ENCODE peak calls at places on chromosomes 3 and 15, in five cellular contexts. J is right lobe of liver; B is A549; T is CD4-positive, CD25-positive, alpha-beta regulatory T cell; D is neuronal stem cell. K is an unnamed sample. For H3K9me3, the result is how much of the 10 kb centered on the place peaks cover.

GRCh38 chr3:107727102-107727501 is 204.3 kb downstream of the BBX start:
- DNase-seq in J (no peak), B (no peak), T (no peak), D (no peak), K (no peak)

GRCh38 chr3:48504051-48504946 is at the start of gene SHISA5:
- DNase-seq in J (peak), B (peak), T (peak), D (peak), K (no peak)

GRCh38 chr3:106401666-106402319 is 533.0 kb upstream of the CBLB start:
- DNase-seq in J (no peak), B (no peak), T (no peak), D (no peak), K (no peak)

GRCh38 chr3:151008699-151009098 is 36.2 kb upstream of the CLRN1 start:
- DNase-seq in J (no peak), B (peak), T (no peak), D (peak), K (no peak)

GRCh38 chr15:50549326-50549725 is 2.9 kb upstream of the USP50 start:
- DNase-seq in J (no peak), B (no peak), T (no peak), D (no peak), K (no peak)

GRCh38 chr3:58577269-58577821 is at the start of gene FAM107A:
- DNase-seq in J (no peak), B (peak), T (no peak), D (no peak), K (no peak)

GRCh38 chr3:71442648-71443047 is 140.9 kb downstream of the FOXP1 start:
- DNase-seq in J (no peak), B (no peak), T (no peak), D (no peak), K (no peak)

GRCh38 chr3:71330909-71331308 is 252.6 kb downstream of the FOXP1 start:
- DNase-seq in J (no peak), B (no peak), T (no peak), D (no peak), K (no peak)

GRCh38 chr3:171753665-171754408 is 56.4 kb downstream of the PLD1 start:
- DNase-seq in J (no peak), B (no peak), T (no peak), D (no peak), K (no peak)

GRCh38 chr15:91067026-91067425 is 33.0 kb upstream of the SV2B start:
- DNase-seq in J (no peak), B (no peak), T (no peak), D (no peak), K (no peak)

GRCh38 chr3:174441588-174442316 is 417.4 kb upstream of the NAALADL2 start:
- DNase-seq in J (no peak), B (no peak), T (no peak), D (no peak), K (no peak)

GRCh38 chr15:75578206-75578947 is 738 bp downstream of the PTPN9 start:
- DNase-seq in J (peak), B (peak), T (peak), D (peak), K (peak)

GRCh38 chr3:30293621-30294240 is 312.7 kb upstream of the TGFBR2 start:
- DNase-seq in J (no peak), B (no peak), T (no peak), D (no peak), K (no peak)

GRCh38 chr3:172317984-172318383 is 130.3 kb downstream of the GHSR start:
- DNase-seq in J (no peak), B (peak), T (no peak), D (no peak), K (no peak)

GRCh38 chr3:54967586-54968244 is 39.9 kb upstream of the LRTM1 start:
- DNase-seq in J (no peak), B (peak), T (no peak), D (no peak), K (no peak)

GRCh38 chr3:71704915-71705314 is 20.3 kb downstream of the EIF4E3 start:
- DNase-seq in J (no peak), B (no peak), T (no peak), D (no peak), K (no peak)

GRCh38 chr3:186451371-186451770 is 89.3 kb upstream of the DGKG start:
- DNase-seq in J (no peak), B (no peak), T (no peak), D (no peak), K (no peak)

GRCh38 chr15:45386420-45386819 is 8.1 kb upstream of the GATM start:
- DNase-seq in J (peak), B (no peak), T (no peak), D (no peak), K (no peak)

GRCh38 chr15:74680461-74680860 is 15.4 kb downstream of the EDC3 start:
- DNase-seq in J (no peak), B (no peak), T (no peak), D (no peak), K (no peak)

GRCh38 chr3:17820275-17820674 is 77.8 kb upstream of the TBC1D5 start:
- DNase-seq in J (no peak), B (no peak), T (no peak), D (no peak), K (no peak)

GRCh38 chr3:180277036-180277435 is 240.3 kb upstream of the PEX5L start:
- DNase-seq in J (no peak), B (no peak), T (no peak), D (no peak), K (no peak)

GRCh38 chr3:188066141-188066540 is 87.8 kb upstream of the LPP start:
- DNase-seq in J (no peak), B (no peak), T (no peak), D (no peak), K (no peak)

GRCh38 chr3:36895488-36896409 is 49.1 kb downstream of the TRANK1 start:
- DNase-seq in J (no peak), B (no peak), T (peak), D (no peak), K (no peak)

GRCh38 chr3:195257454-195258448 is 13.2 kb downstream of the XXYLT1 start:
- DNase-seq in J (peak), B (no peak), T (no peak), D (no peak), K (no peak)

GRCh38 chr3:17314171-17314570 is 428.3 kb downstream of the TBC1D5 start:
- DNase-seq in J (no peak), B (no peak), T (no peak), D (no peak), K (no peak)

GRCh38 chr3:156230291-156230900 is 110.0 kb downstream of the KCNAB1 start:
- DNase-seq in J (no peak), B (no peak), T (no peak), D (no peak), K (no peak)

GRCh38 chr3:126313580-126314304 is 43.5 kb downstream of the KLF15 start:
- DNase-seq in J (no peak), B (no peak), T (no peak), D (no peak), K (no peak)

GRCh38 chr3:98404010-98404409 is 13.5 kb downstream of the OR5K3 start:
- DNase-seq in J (no peak), B (no peak), T (no peak), D (no peak), K (no peak)

GRCh38 chr3:98406034-98406433 is 15.6 kb downstream of the OR5K3 start:
- DNase-seq in J (no peak), B (no peak), T (no peak), D (no peak), K (no peak)

GRCh38 chr3:98398513-98398912 is 8.0 kb downstream of the OR5K3 start:
- DNase-seq in J (no peak), B (no peak), T (no peak), D (no peak), K (no peak)

GRCh38 chr3:98402507-98402906 is 12.0 kb downstream of the OR5K3 start:
- DNase-seq in J (no peak), B (no peak), T (no peak), D (no peak), K (no peak)
- H3K9me3 ChIP-seq in J (under half), B (under half), T (under half), D (under half), K (under half)

DNA sequence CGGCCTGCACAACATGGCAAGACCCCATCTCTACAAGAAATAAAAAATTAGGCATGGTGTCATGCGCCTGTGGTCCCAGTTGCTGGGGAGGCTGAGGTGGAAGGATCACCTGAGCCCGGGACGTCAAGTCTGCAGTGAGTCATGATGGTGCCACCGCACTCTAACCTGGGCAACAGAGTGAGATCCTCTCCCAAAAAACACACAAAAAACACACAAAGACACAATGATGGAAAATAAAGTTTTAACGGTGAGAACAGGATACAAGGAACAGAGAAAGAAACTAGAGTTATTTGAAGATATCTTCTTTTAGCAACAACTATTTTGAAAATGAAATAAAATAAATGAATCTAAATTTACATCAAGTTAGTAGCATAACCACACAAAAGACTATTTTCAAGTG is 12.0 kb downstream of the CLASP2 start:
- DNase-seq in J (no peak), B (no peak), T (no peak), D (no peak), K (no peak)
- H3K9me3 ChIP-seq in J (under half), B (under half), T (under half), D (under half), K (under half)

DNA sequence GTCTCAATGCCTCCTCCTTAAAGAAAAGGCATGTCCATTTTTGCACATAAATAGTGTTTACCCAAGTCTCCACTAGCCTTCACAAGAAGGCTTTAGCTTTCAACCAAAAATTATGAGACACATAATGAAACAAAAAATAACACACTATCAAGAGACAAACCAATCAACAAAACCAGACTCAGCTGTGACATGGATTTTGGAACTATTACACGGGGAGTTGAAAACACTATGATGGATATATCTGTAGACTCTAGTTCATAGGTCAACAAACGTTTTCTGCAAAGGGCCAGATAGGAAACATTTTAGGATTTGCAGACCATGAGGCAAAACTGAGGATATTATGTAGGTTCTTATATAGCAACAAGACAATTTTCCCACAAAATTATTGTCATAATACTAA is 24.9 kb downstream of the MYL3 start:
- DNase-seq in J (no peak), B (no peak), T (no peak), D (no peak), K (no peak)
- H3K9me3 ChIP-seq in J (under half), B (under half), T (under half), D (under half), K (under half)

DNA sequence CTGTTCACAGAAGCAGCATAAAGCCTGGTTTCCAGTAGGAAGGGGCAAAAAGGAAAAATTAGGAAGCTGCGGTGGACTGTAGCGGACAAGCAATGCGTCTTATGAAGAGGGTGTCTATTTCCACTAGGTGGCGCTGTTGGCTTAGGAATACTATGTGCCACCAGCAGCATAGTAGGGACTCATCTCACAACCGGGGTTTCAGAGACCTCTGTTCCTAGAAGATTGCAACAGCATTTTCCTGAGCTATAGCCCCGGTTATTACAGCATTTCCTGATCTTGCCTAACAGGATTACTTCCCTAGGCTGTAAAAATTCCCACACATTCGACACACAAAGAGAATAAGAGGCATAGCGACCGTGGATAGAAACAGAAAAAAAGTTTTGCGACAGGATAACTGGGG is 683.0 kb downstream of the TBL1XR1 start:
- DNase-seq in J (no peak), B (peak), T (peak), D (peak), K (no peak)
- H3K9me3 ChIP-seq in J (under half), B (under half), T (under half), D (under half), K (under half)

GRCh38 chr3:170610321-170610884 is 24.5 kb upstream of the SLC7A14 start:
- DNase-seq in J (no peak), B (no peak), T (no peak), D (no peak), K (no peak)
- H3K9me3 ChIP-seq in J (under half), B (under half), T (under half), D (under half), K (under half)

GRCh38 chr15:25230442-25230841 is 208.4 kb downstream of the UBE3A start:
- DNase-seq in J (no peak), B (no peak), T (no peak), D (no peak), K (no peak)

GRCh38 chr15:25224396-25224795 is 214.4 kb downstream of the UBE3A start:
- DNase-seq in J (no peak), B (no peak), T (no peak), D (no peak), K (no peak)

GRCh38 chr15:25226360-25226759 is 212.5 kb downstream of the UBE3A start:
- DNase-seq in J (peak), B (no peak), T (no peak), D (no peak), K (no peak)

GRCh38 chr15:25233766-25234350 is 205.0 kb downstream of the UBE3A start:
- DNase-seq in J (no peak), B (no peak), T (no peak), D (no peak), K (no peak)

DNA sequence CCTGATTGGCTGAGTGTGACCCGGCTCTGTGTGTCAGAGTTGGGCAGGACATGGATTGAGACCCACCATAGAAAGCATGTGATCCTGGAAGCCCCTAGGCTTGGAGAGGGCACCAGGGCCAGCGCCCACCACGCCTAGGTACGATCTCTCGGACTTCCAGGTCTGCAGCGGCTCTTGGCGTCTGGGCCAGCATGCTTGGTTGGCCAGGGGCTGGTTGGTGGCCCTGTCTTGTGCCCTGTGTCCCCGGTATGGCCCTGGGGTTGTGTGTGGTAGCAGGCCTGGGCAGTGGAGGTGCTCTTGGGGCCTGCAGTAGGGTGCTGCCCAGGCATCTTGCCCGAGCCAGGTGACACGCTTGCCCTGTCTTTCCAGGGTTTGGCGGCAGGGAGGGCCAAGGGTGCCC is 210.6 kb downstream of the UBE3A start:
- DNase-seq in J (no peak), B (no peak), T (no peak), D (no peak), K (no peak)
- H3K9me3 ChIP-seq in J (under half), B (under half), T (under half), D (under half), K (under half)

K was measured in T-helper 17 cell.